ENCODE peak calls at places on chromosome 20, in ten cellular contexts. K, B, J, Z, U, E, L, A, W and S are unnamed samples.

GRCh38 chr20:46087161-46087560 is 2.6 kb downstream of the NCOA5 start:
- DNase-seq in K (no peak), B (no peak), J (no peak), Z (no peak), U (peak; percentile 19), E (peak; percentile 36), L (peak; percentile 5), A (no peak), W (no peak), S (no peak)

GRCh38 chr20:32743237-32744112 is at the start of gene COMMD7:
- DNase-seq in K (no peak), B (peak; percentile 80), J (peak; percentile 56), Z (peak; percentile 89), U (peak; percentile 69), E (peak; percentile 66), L (peak; percentile 54), A (no peak), W (peak; percentile 82), S (no peak)

GRCh38 chr20:38617011-38617829 is 15.6 kb downstream of the ARHGAP40 start:
- DNase-seq in K (peak; percentile 81), B (no peak), J (no peak), Z (no peak), U (peak; percentile 34), E (peak; percentile 11), L (peak; percentile 79), A (no peak), W (no peak), S (peak; percentile 56)

GRCh38 chr20:13783528-13783927 is 1.2 kb downstream of the ESF1 start:
- DNase-seq in K (no peak), B (no peak), J (no peak), Z (no peak), U (no peak), E (no peak), L (no peak), A (no peak), W (peak; percentile 28), S (no peak)

GRCh38 chr20:2314759-2315439 is 19.1 kb downstream of the TGM3 start:
- DNase-seq in K (peak; percentile 86), B (peak; percentile 70), J (no peak), Z (no peak), U (peak; percentile 35), E (peak; percentile 89), L (peak; percentile 97), A (no peak), W (no peak), S (peak; percentile 27)

GRCh38 chr20:6626805-6627204 is 140.7 kb upstream of the BMP2 start:
- DNase-seq in K (no peak), B (no peak), J (no peak), Z (no peak), U (no peak), E (no peak), L (no peak), A (no peak), W (no peak), S (no peak)

GRCh38 chr20:37968726-37969401 is 64.4 kb downstream of the TTI1 start:
- DNase-seq in K (no peak), B (no peak), J (no peak), Z (no peak), U (peak; percentile 13), E (no peak), L (no peak), A (no peak), W (no peak), S (no peak)

GRCh38 chr20:36085686-36086267 is 68.8 kb upstream of the EPB41L1 start:
- DNase-seq in K (peak; percentile 79), B (no peak), J (no peak), Z (no peak), U (peak; percentile 98), E (peak; percentile 47), L (peak; percentile 74), A (no peak), W (peak; percentile 70), S (peak; percentile 75)

GRCh38 chr20:1417273-1417672 is 24.4 kb upstream of the FKBP1A start:
- DNase-seq in K (peak; percentile 99), B (no peak), J (no peak), Z (no peak), U (no peak), E (peak; percentile 30), L (peak; percentile 48), A (no peak), W (no peak), S (no peak)

GRCh38 chr20:34515484-34516037 is 661 bp upstream of the DYNLRB1 start:
- DNase-seq in K (peak; percentile 84), B (peak; percentile 70), J (peak; percentile 63), Z (no peak), U (peak; percentile 48), E (peak; percentile 32), L (peak; percentile 56), A (no peak), W (peak; percentile 82), S (peak; percentile 36)

GRCh38 chr20:13817342-13817741 is 32.5 kb downstream of the NDUFAF5 start:
- DNase-seq in K (no peak), B (no peak), J (no peak), Z (no peak), U (no peak), E (no peak), L (peak; percentile 44), A (no peak), W (no peak), S (no peak)

GRCh38 chr20:8356850-8357249 is 224.8 kb downstream of the PLCB1 start:
- DNase-seq in K (no peak), B (no peak), J (no peak), Z (no peak), U (no peak), E (no peak), L (no peak), A (no peak), W (no peak), S (no peak)

GRCh38 chr20:36093025-36093803 is 61.3 kb upstream of the EPB41L1 start:
- DNase-seq in K (no peak), B (peak; percentile 70), J (peak; percentile 22), Z (peak; percentile 72), U (peak; percentile 82), E (peak; percentile 59), L (peak; percentile 55), A (no peak), W (peak; percentile 90), S (no peak)

GRCh38 chr20:62805365-62805710 is 703 bp downstream of the OGFR start:
- DNase-seq in K (no peak), B (no peak), J (no peak), Z (no peak), U (no peak), E (no peak), L (no peak), A (no peak), W (no peak), S (no peak)

GRCh38 chr20:57662028-57662312 is 41.7 kb upstream of the ZBP1 start:
- DNase-seq in K (no peak), B (no peak), J (no peak), Z (no peak), U (no peak), E (no peak), L (no peak), A (no peak), W (peak; percentile 10), S (no peak)

GRCh38 chr20:5147193-5147592 is 20.4 kb downstream of the CDS2 start:
- DNase-seq in K (no peak), B (no peak), J (no peak), Z (no peak), U (no peak), E (no peak), L (no peak), A (no peak), W (no peak), S (no peak)

GRCh38 chr20:5150226-5151076 is 23.6 kb downstream of the CDS2 start:
- DNase-seq in K (peak; percentile 22), B (no peak), J (no peak), Z (no peak), U (peak; percentile 16), E (peak; percentile 36), L (peak; percentile 69), A (no peak), W (no peak), S (no peak)

GRCh38 chr20:5146302-5146653 is 19.5 kb downstream of the CDS2 start:
- DNase-seq in K (no peak), B (no peak), J (no peak), Z (no peak), U (no peak), E (no peak), L (no peak), A (no peak), W (no peak), S (no peak)

GRCh38 chr20:5149892-5150225 is 23.1 kb downstream of the CDS2 start:
- DNase-seq in K (no peak), B (no peak), J (no peak), Z (no peak), U (no peak), E (no peak), L (no peak), A (no peak), W (no peak), S (no peak)

GRCh38 chr20:5148581-5148980 is 21.8 kb downstream of the CDS2 start:
- DNase-seq in K (no peak), B (no peak), J (no peak), Z (no peak), U (no peak), E (no peak), L (no peak), A (no peak), W (no peak), S (no peak)
- H3K27ac ChIP-seq in K (no peak overlapping the region), B (peak overlapping the region; percentile 52), J (no peak overlapping the region), Z (peak overlapping the region; percentile 49), U (no peak overlapping the region), E (no peak overlapping the region), L (no peak overlapping the region), A (no peak overlapping the region), W (no peak overlapping the region), S (no peak overlapping the region)

GRCh38 chr20:51221791-51222408 is 199.0 kb upstream of the KCNG1 start:
- DNase-seq in K (peak; percentile 55), B (no peak), J (no peak), Z (no peak), U (no peak), E (peak; percentile 82), L (no peak), A (peak; percentile 11), W (no peak), S (peak; percentile 22)
- H3K27ac ChIP-seq in K (no peak overlapping the region), B (no peak overlapping the region), J (no peak overlapping the region), Z (no peak overlapping the region), U (peak overlapping the region; percentile 32), E (no peak overlapping the region), L (no peak overlapping the region), A (no peak overlapping the region), W (no peak overlapping the region), S (peak overlapping the region; percentile 69)

GRCh38 chr20:47334022-47334551 is 22.4 kb downstream of the ZMYND8 start:
- DNase-seq in K (peak; percentile 97), B (no peak), J (no peak), Z (no peak), U (peak; percentile 91), E (peak; percentile 96), L (peak; percentile 98), A (peak; percentile 75), W (peak; percentile 42), S (peak; percentile 70)
- H3K27ac ChIP-seq in K (peak overlapping the region; percentile 50), B (peak overlapping the region; percentile 97), J (no peak overlapping the region), Z (peak overlapping the region; percentile 81), U (peak overlapping the region; percentile 97), E (peak overlapping the region; percentile 25), L (peak overlapping the region; percentile 95), A (peak overlapping the region; percentile 75), W (peak overlapping the region; percentile 71), S (peak overlapping the region; percentile 94)

DNA sequence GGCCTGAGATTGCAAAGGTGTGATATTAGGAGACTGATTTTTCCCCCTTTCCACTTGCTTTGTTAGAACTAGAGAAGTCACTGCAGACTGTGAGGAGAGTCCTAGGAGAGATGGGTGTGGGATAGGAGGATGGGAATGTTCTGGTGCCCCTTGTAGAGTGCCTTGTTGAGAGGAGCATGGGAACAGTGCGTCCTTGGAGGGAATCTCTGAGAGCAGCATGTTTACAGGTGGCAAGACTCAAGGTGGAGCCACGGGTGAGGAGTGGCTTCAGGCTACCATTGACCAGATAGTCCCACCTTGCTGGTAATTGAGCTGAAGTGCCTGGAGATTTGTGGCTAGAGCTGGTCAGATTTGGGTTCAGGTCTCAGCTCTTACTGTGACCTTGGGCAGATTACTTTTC is 6.0 kb downstream of the PLCG1 start:
- DNase-seq in K (no peak), B (no peak), J (no peak), Z (no peak), U (no peak), E (no peak), L (no peak), A (no peak), W (no peak), S (no peak)
- H3K27ac ChIP-seq in K (no peak overlapping the region), B (peak overlapping the region; percentile 46), J (peak overlapping the region; percentile 83), Z (peak overlapping the region; percentile 96), U (no peak overlapping the region), E (peak overlapping the region; percentile 41), L (no peak overlapping the region), A (no peak overlapping the region), W (peak overlapping the region; percentile 73), S (no peak overlapping the region)